ENCODE peak calls at places on chromosomes 16 and 17, in ten cellular contexts. One of them, this sample, is unnamed.

GRCh38 chr17:76376318-76377133 is 7.9 kb upstream of the SPHK1 start:
- DNase-seq in HCT116: no peak
- DNase-seq in A549: no peak
- DNase-seq in cardiac muscle cell: peak; percentile 35
- DNase-seq in mammary epithelial cell: no peak
- DNase-seq in colonic mucosa: no peak
- DNase-seq in esophagus muscularis mucosa: no peak
- DNase-seq in stomach: no peak
- DNase-seq in IMR-90: peak; percentile 12
- DNase-seq in GM23338: no peak
- DNase-seq in this sample: no peak

GRCh38 chr17:50356892-50357510 is 11.1 kb downstream of the XYLT2 start:
- DNase-seq in HCT116: no peak
- DNase-seq in A549: no peak
- DNase-seq in cardiac muscle cell: no peak
- DNase-seq in mammary epithelial cell: no peak
- DNase-seq in colonic mucosa: no peak
- DNase-seq in esophagus muscularis mucosa: no peak
- DNase-seq in stomach: peak; percentile 15
- DNase-seq in IMR-90: no peak
- DNase-seq in GM23338: no peak
- DNase-seq in this sample: no peak

GRCh38 chr17:72388765-72389473 is 268.1 kb downstream of the SOX9 start:
- DNase-seq in HCT116: peak; percentile 83
- DNase-seq in A549: peak; percentile 90
- DNase-seq in cardiac muscle cell: peak; percentile 33
- DNase-seq in mammary epithelial cell: peak; percentile 72
- DNase-seq in colonic mucosa: no peak
- DNase-seq in esophagus muscularis mucosa: no peak
- DNase-seq in stomach: no peak
- DNase-seq in IMR-90: no peak
- DNase-seq in GM23338: no peak
- DNase-seq in this sample: peak; percentile 93

GRCh38 chr17:47879028-47879585 is 16.9 kb upstream of the SP2 start:
- DNase-seq in HCT116: no peak
- DNase-seq in A549: no peak
- DNase-seq in cardiac muscle cell: no peak
- DNase-seq in mammary epithelial cell: peak; percentile 64
- DNase-seq in colonic mucosa: no peak
- DNase-seq in esophagus muscularis mucosa: no peak
- DNase-seq in stomach: no peak
- DNase-seq in IMR-90: peak; percentile 78
- DNase-seq in GM23338: no peak
- DNase-seq in this sample: no peak

GRCh38 chr17:4970273-4970672 is 2.7 kb upstream of the SPAG7 start:
- DNase-seq in HCT116: no peak
- DNase-seq in A549: no peak
- DNase-seq in cardiac muscle cell: no peak
- DNase-seq in mammary epithelial cell: no peak
- DNase-seq in colonic mucosa: no peak
- DNase-seq in esophagus muscularis mucosa: no peak
- DNase-seq in stomach: no peak
- DNase-seq in IMR-90: no peak
- DNase-seq in GM23338: no peak
- DNase-seq in this sample: no peak

GRCh38 chr17:19654901-19655300 is 6.3 kb downstream of the ALDH3A2 start:
- DNase-seq in HCT116: no peak
- DNase-seq in A549: no peak
- DNase-seq in cardiac muscle cell: no peak
- DNase-seq in mammary epithelial cell: no peak
- DNase-seq in colonic mucosa: no peak
- DNase-seq in esophagus muscularis mucosa: peak; percentile 29
- DNase-seq in stomach: no peak
- DNase-seq in IMR-90: no peak
- DNase-seq in GM23338: no peak
- DNase-seq in this sample: no peak

GRCh38 chr17:6135216-6135615 is 65.0 kb downstream of the WSCD1 start:
- DNase-seq in HCT116: no peak
- DNase-seq in A549: no peak
- DNase-seq in cardiac muscle cell: no peak
- DNase-seq in mammary epithelial cell: no peak
- DNase-seq in colonic mucosa: no peak
- DNase-seq in esophagus muscularis mucosa: no peak
- DNase-seq in stomach: no peak
- DNase-seq in IMR-90: no peak
- DNase-seq in GM23338: no peak
- DNase-seq in this sample: no peak

GRCh38 chr17:49247949-49248348 is 17.4 kb upstream of the PHOSPHO1 start:
- DNase-seq in HCT116: no peak
- DNase-seq in A549: no peak
- DNase-seq in cardiac muscle cell: no peak
- DNase-seq in mammary epithelial cell: no peak
- DNase-seq in colonic mucosa: no peak
- DNase-seq in esophagus muscularis mucosa: no peak
- DNase-seq in stomach: no peak
- DNase-seq in IMR-90: no peak
- DNase-seq in GM23338: no peak
- DNase-seq in this sample: no peak

GRCh38 chr16:28985206-28985605 is 354 bp downstream of the LAT start:
- DNase-seq in HCT116: no peak
- DNase-seq in A549: no peak
- DNase-seq in cardiac muscle cell: no peak
- DNase-seq in mammary epithelial cell: no peak
- DNase-seq in colonic mucosa: no peak
- DNase-seq in esophagus muscularis mucosa: no peak
- DNase-seq in stomach: no peak
- DNase-seq in IMR-90: no peak
- DNase-seq in GM23338: no peak
- DNase-seq in this sample: no peak

GRCh38 chr16:72203401-72203800 is 31.4 kb upstream of the PMFBP1 start:
- DNase-seq in HCT116: no peak
- DNase-seq in A549: no peak
- DNase-seq in cardiac muscle cell: peak; percentile 32
- DNase-seq in mammary epithelial cell: peak; percentile 37
- DNase-seq in colonic mucosa: no peak
- DNase-seq in esophagus muscularis mucosa: no peak
- DNase-seq in stomach: no peak
- DNase-seq in IMR-90: peak; percentile 4
- DNase-seq in GM23338: no peak
- DNase-seq in this sample: peak; percentile 54

GRCh38 chr17:41907633-41908539 is 10.9 kb downstream of the ACLY start:
- DNase-seq in HCT116: no peak
- DNase-seq in A549: peak; percentile 98
- DNase-seq in cardiac muscle cell: no peak
- DNase-seq in mammary epithelial cell: no peak
- DNase-seq in colonic mucosa: peak; percentile 49
- DNase-seq in esophagus muscularis mucosa: no peak
- DNase-seq in stomach: no peak
- DNase-seq in IMR-90: peak; percentile 42
- DNase-seq in GM23338: no peak
- DNase-seq in this sample: no peak

GRCh38 chr17:39080416-39081179 is 70.8 kb downstream of the PLXDC1 start:
- DNase-seq in HCT116: no peak
- DNase-seq in A549: no peak
- DNase-seq in cardiac muscle cell: peak; percentile 56
- DNase-seq in mammary epithelial cell: no peak
- DNase-seq in colonic mucosa: no peak
- DNase-seq in esophagus muscularis mucosa: no peak
- DNase-seq in stomach: no peak
- DNase-seq in IMR-90: peak; percentile 52
- DNase-seq in GM23338: no peak
- DNase-seq in this sample: no peak

GRCh38 chr16:1271380-1271749 is 15.5 kb downstream of the TPSD1 start:
- DNase-seq in HCT116: no peak
- DNase-seq in A549: no peak
- DNase-seq in cardiac muscle cell: no peak
- DNase-seq in mammary epithelial cell: no peak
- DNase-seq in colonic mucosa: no peak
- DNase-seq in esophagus muscularis mucosa: no peak
- DNase-seq in stomach: no peak
- DNase-seq in IMR-90: no peak
- DNase-seq in GM23338: no peak
- DNase-seq in this sample: no peak

GRCh38 chr16:285146-286055 is 2.4 kb downstream of the PDIA2 start:
- DNase-seq in HCT116: no peak
- DNase-seq in A549: no peak
- DNase-seq in cardiac muscle cell: no peak
- DNase-seq in mammary epithelial cell: no peak
- DNase-seq in colonic mucosa: no peak
- DNase-seq in esophagus muscularis mucosa: no peak
- DNase-seq in stomach: no peak
- DNase-seq in IMR-90: no peak
- DNase-seq in GM23338: no peak
- DNase-seq in this sample: no peak

GRCh38 chr17:66892286-66892685 is 57.4 kb downstream of the CACNG5 start:
- DNase-seq in HCT116: no peak
- DNase-seq in A549: no peak
- DNase-seq in cardiac muscle cell: peak; percentile 41
- DNase-seq in mammary epithelial cell: no peak
- DNase-seq in colonic mucosa: no peak
- DNase-seq in esophagus muscularis mucosa: no peak
- DNase-seq in stomach: no peak
- DNase-seq in IMR-90: no peak
- DNase-seq in GM23338: no peak
- DNase-seq in this sample: no peak

GRCh38 chr17:43530303-43531081 is 15.6 kb downstream of the ETV4 start:
- DNase-seq in HCT116: peak; percentile 37
- DNase-seq in A549: no peak
- DNase-seq in cardiac muscle cell: peak; percentile 95
- DNase-seq in mammary epithelial cell: peak; percentile 20
- DNase-seq in colonic mucosa: no peak
- DNase-seq in esophagus muscularis mucosa: no peak
- DNase-seq in stomach: peak; percentile 41
- DNase-seq in IMR-90: peak; percentile 93
- DNase-seq in GM23338: peak; percentile 100
- DNase-seq in this sample: no peak

GRCh38 chr16:89958068-89958467 is 9.5 kb downstream of the DEF8 start:
- DNase-seq in HCT116: peak; percentile 40
- DNase-seq in A549: peak; percentile 66
- DNase-seq in cardiac muscle cell: peak; percentile 18
- DNase-seq in mammary epithelial cell: no peak
- DNase-seq in colonic mucosa: no peak
- DNase-seq in esophagus muscularis mucosa: no peak
- DNase-seq in stomach: no peak
- DNase-seq in IMR-90: peak; percentile 11
- DNase-seq in GM23338: peak; percentile 82
- DNase-seq in this sample: no peak

GRCh38 chr17:40330850-40331470 is 22.0 kb downstream of the RARA start:
- DNase-seq in HCT116: no peak
- DNase-seq in A549: no peak
- DNase-seq in cardiac muscle cell: no peak
- DNase-seq in mammary epithelial cell: no peak
- DNase-seq in colonic mucosa: no peak
- DNase-seq in esophagus muscularis mucosa: no peak
- DNase-seq in stomach: no peak
- DNase-seq in IMR-90: no peak
- DNase-seq in GM23338: no peak
- DNase-seq in this sample: no peak
- H3K4me1 ChIP-seq in HCT116: peaks cover 43% of the 10 kb centered on the region
- H3K4me1 ChIP-seq in A549: peaks cover 93% of the 10 kb centered on the region
- H3K4me1 ChIP-seq in cardiac muscle cell: peaks cover 36% of the 10 kb centered on the region
- H3K4me1 ChIP-seq in mammary epithelial cell: peaks cover 27% of the 10 kb centered on the region
- H3K4me1 ChIP-seq in colonic mucosa: peaks cover 51% of the 10 kb centered on the region
- H3K4me1 ChIP-seq in esophagus muscularis mucosa: peaks cover 100% of the 10 kb centered on the region
- H3K4me1 ChIP-seq in stomach: peaks cover 100% of the 10 kb centered on the region
- H3K4me1 ChIP-seq in IMR-90: peaks cover 55% of the 10 kb centered on the region
- H3K4me1 ChIP-seq in GM23338: no peaks in the 10 kb centered on the region
- H3K4me1 ChIP-seq in this sample: peaks cover 22% of the 10 kb centered on the region

GRCh38 chr16:15795615-15796014 is 61.2 kb downstream of the MYH11 start:
- DNase-seq in HCT116: no peak
- DNase-seq in A549: no peak
- DNase-seq in cardiac muscle cell: no peak
- DNase-seq in mammary epithelial cell: no peak
- DNase-seq in colonic mucosa: no peak
- DNase-seq in esophagus muscularis mucosa: no peak
- DNase-seq in stomach: no peak
- DNase-seq in IMR-90: no peak
- DNase-seq in GM23338: no peak
- DNase-seq in this sample: no peak
- H3K4me1 ChIP-seq in HCT116: no peaks in the 10 kb centered on the region
- H3K4me1 ChIP-seq in A549: peaks cover 7% of the 10 kb centered on the region
- H3K4me1 ChIP-seq in cardiac muscle cell: no peaks in the 10 kb centered on the region
- H3K4me1 ChIP-seq in mammary epithelial cell: no peaks in the 10 kb centered on the region
- H3K4me1 ChIP-seq in colonic mucosa: no peaks in the 10 kb centered on the region
- H3K4me1 ChIP-seq in esophagus muscularis mucosa: peaks cover 100% of the 10 kb centered on the region
- H3K4me1 ChIP-seq in stomach: peaks cover 55% of the 10 kb centered on the region
- H3K4me1 ChIP-seq in IMR-90: peaks cover under 1% of the 10 kb centered on the region
- H3K4me1 ChIP-seq in GM23338: no peaks in the 10 kb centered on the region
- H3K4me1 ChIP-seq in this sample: no peaks in the 10 kb centered on the region

DNA sequence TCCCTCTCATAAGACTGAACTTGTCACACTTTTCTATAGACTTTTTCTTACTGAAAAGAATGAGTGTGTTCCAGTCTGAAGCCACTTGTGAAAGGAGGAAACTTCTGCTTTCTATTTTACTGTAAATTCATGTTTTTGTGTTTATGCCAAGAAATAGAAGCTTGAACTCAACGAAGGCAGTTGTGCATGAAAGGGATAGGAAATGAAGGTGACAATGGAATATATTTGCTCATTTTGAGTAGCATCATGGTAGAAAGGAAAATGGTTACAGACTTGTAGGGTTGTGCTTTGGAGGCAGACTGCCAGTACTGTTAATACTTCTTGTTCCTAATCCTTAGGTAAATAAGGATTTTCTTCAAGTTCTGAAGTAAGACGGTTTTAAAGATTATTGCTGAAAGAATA is 8.1 kb downstream of the CLTC start:
- DNase-seq in HCT116: no peak
- DNase-seq in A549: no peak
- DNase-seq in cardiac muscle cell: no peak
- DNase-seq in mammary epithelial cell: no peak
- DNase-seq in colonic mucosa: no peak
- DNase-seq in esophagus muscularis mucosa: no peak
- DNase-seq in stomach: no peak
- DNase-seq in IMR-90: no peak
- DNase-seq in GM23338: no peak
- DNase-seq in this sample: no peak
- H3K4me1 ChIP-seq in HCT116: no peaks in the 10 kb centered on the region
- H3K4me1 ChIP-seq in A549: peaks cover 58% of the 10 kb centered on the region
- H3K4me1 ChIP-seq in cardiac muscle cell: peaks cover 9% of the 10 kb centered on the region
- H3K4me1 ChIP-seq in mammary epithelial cell: no peaks in the 10 kb centered on the region
- H3K4me1 ChIP-seq in colonic mucosa: peaks cover 15% of the 10 kb centered on the region
- H3K4me1 ChIP-seq in esophagus muscularis mucosa: peaks cover 97% of the 10 kb centered on the region
- H3K4me1 ChIP-seq in stomach: peaks cover 98% of the 10 kb centered on the region
- H3K4me1 ChIP-seq in IMR-90: peaks cover 19% of the 10 kb centered on the region
- H3K4me1 ChIP-seq in GM23338: peaks cover 4% of the 10 kb centered on the region
- H3K4me1 ChIP-seq in this sample: peaks cover 17% of the 10 kb centered on the region

DNA sequence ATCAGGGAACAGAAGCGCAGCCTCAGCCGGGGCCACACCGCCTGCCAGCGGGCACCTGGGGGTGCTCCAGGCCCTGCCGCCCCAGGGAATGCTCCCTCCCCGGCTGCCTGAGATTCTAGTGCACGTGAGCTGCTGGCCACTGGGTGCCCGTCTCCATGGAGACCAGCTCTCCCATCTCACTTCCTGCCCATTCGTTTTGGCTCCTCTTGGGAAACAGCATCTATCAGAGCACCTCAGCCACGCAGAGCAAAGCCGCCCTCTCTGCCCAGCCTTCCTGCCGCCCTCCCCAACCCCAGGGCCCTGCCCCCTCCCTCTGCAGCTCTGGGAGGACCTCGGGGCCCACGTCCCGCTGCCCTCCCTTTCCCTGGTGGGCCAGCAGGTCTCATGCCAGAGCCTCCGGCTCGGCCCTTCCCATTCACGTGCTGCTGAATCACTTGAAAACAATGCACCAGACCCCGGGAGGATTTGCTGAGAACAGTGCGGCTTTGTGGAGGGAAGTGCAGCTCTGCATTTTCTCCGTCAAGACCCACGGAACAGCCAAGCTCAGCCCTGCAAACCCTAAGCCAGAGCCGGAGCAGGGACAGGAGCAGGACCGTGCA is 19.4 kb downstream of the CEP295NL start:
- DNase-seq in HCT116: peak; percentile 72
- DNase-seq in A549: peak; percentile 86
- DNase-seq in cardiac muscle cell: peak; percentile 98
- DNase-seq in mammary epithelial cell: peak; percentile 80
- DNase-seq in colonic mucosa: peak; percentile 53
- DNase-seq in esophagus muscularis mucosa: peak; percentile 96
- DNase-seq in stomach: peak; percentile 56
- DNase-seq in IMR-90: peak; percentile 97
- DNase-seq in GM23338: peak; percentile 77
- DNase-seq in this sample: no peak
- H3K4me1 ChIP-seq in HCT116: peaks cover 48% of the 10 kb centered on the region
- H3K4me1 ChIP-seq in A549: peaks cover 47% of the 10 kb centered on the region
- H3K4me1 ChIP-seq in cardiac muscle cell: peaks cover 18% of the 10 kb centered on the region
- H3K4me1 ChIP-seq in mammary epithelial cell: peaks cover 26% of the 10 kb centered on the region
- H3K4me1 ChIP-seq in colonic mucosa: peaks cover 10% of the 10 kb centered on the region
- H3K4me1 ChIP-seq in esophagus muscularis mucosa: peaks cover 88% of the 10 kb centered on the region
- H3K4me1 ChIP-seq in stomach: peaks cover 85% of the 10 kb centered on the region
- H3K4me1 ChIP-seq in IMR-90: peaks cover 49% of the 10 kb centered on the region
- H3K4me1 ChIP-seq in GM23338: peaks cover 14% of the 10 kb centered on the region
- H3K4me1 ChIP-seq in this sample: peaks cover 4% of the 10 kb centered on the region

This sample was measured in MM.1S.